ENCODE peak calls at places on chromosomes 4 and X, in eight cellular contexts. W is mucosa of descending colon, K is colonic mucosa, P is heart right ventricle, D is heart left ventricle, V is pancreas, F is stomach, B is upper lobe of left lung. T is an unnamed sample. For H3K4me1 and H3K36me3, the result is how much of the 10 kb centered on the place peaks cover.

GRCh38 chrX:101395789-101396188 is 5.0 kb downstream of the RPL36A start:
- DNase-seq in W (no peak), K (no peak), P (no peak), D (no peak), V (no peak), F (no peak), B (no peak), T (no peak)

GRCh38 chrX:119790977-119791436 is 423 bp downstream of the RPL39 start:
- DNase-seq in W (peak), K (peak), P (peak), D (peak), V (peak), F (no peak), B (peak), T (peak)

GRCh38 chr4:185210102-185210981 is 944 bp downstream of the SNX25 start:
- DNase-seq in W (peak), K (peak), P (peak), D (peak), V (peak), F (peak), B (peak), T (peak)

GRCh38 chrX:65596270-65596669 is 61.7 kb upstream of the LAS1L start:
- DNase-seq in W (peak), K (no peak), P (no peak), D (no peak), V (no peak), F (no peak), B (no peak), T (peak)

GRCh38 chrX:120769576-120770341 is 105.9 kb downstream of the CT47B1 start:
- DNase-seq in W (no peak), K (no peak), P (no peak), D (no peak), V (no peak), F (no peak), B (no peak), T (no peak)

GRCh38 chr4:48635310-48635709 is 144.8 kb downstream of the FRYL start:
- DNase-seq in W (no peak), K (no peak), P (no peak), D (no peak), V (no peak), F (no peak), B (no peak), T (no peak)

GRCh38 chr4:145843651-145844050 is 95.0 kb downstream of the ZNF827 start:
- DNase-seq in W (no peak), K (no peak), P (no peak), D (no peak), V (no peak), F (no peak), B (no peak), T (no peak)

GRCh38 chr4:186472948-186473347 is 82.4 kb downstream of the MTNR1A start:
- DNase-seq in W (no peak), K (no peak), P (no peak), D (no peak), V (no peak), F (no peak), B (no peak), T (no peak)

GRCh38 chr4:5722328-5722727 is 11.3 kb downstream of the EVC start:
- DNase-seq in W (no peak), K (no peak), P (no peak), D (no peak), V (no peak), F (no peak), B (no peak), T (no peak)

GRCh38 chrX:20519077-20519617 is 252.4 kb upstream of the RPS6KA3 start:
- DNase-seq in W (no peak), K (no peak), P (no peak), D (no peak), V (no peak), F (no peak), B (no peak), T (no peak)

GRCh38 chr4:98474408-98474844 is 184.0 kb downstream of the TSPAN5 start:
- DNase-seq in W (no peak), K (no peak), P (no peak), D (no peak), V (no peak), F (no peak), B (no peak), T (no peak)

GRCh38 chr4:139663561-139664138 is 2.0 kb upstream of the MGST2 start:
- DNase-seq in W (no peak), K (no peak), P (no peak), D (no peak), V (no peak), F (no peak), B (no peak), T (no peak)

GRCh38 chr4:6909970-6910339 is 329 bp downstream of the TBC1D14 start:
- DNase-seq in W (no peak), K (peak), P (peak), D (no peak), V (no peak), F (no peak), B (peak), T (no peak)

GRCh38 chrX:105564536-105564935 is 257.8 kb upstream of the NRK start:
- DNase-seq in W (no peak), K (no peak), P (no peak), D (no peak), V (no peak), F (no peak), B (no peak), T (no peak)

GRCh38 chr4:176939445-176939844 is 146.7 kb upstream of the VEGFC start:
- DNase-seq in W (no peak), K (no peak), P (no peak), D (no peak), V (no peak), F (no peak), B (no peak), T (no peak)

GRCh38 chr4:8876982-8877779 is 5.5 kb upstream of the HMX1 start:
- DNase-seq in W (no peak), K (no peak), P (no peak), D (no peak), V (no peak), F (no peak), B (no peak), T (no peak)

GRCh38 chr4:151604238-151604637 is 156.6 kb downstream of the GATB start:
- DNase-seq in W (no peak), K (no peak), P (no peak), D (no peak), V (no peak), F (no peak), B (no peak), T (no peak)

GRCh38 chr4:76305971-76306881 is at the start of gene STBD1:
- DNase-seq in W (peak), K (peak), P (peak), D (peak), V (peak), F (peak), B (peak), T (peak)

GRCh38 chrX:101078716-101079115 is at the start of gene TMEM35A:
- DNase-seq in W (peak), K (peak), P (no peak), D (no peak), V (no peak), F (no peak), B (no peak), T (no peak)

GRCh38 chr4:24855741-24856140 is 57.1 kb downstream of the CCDC149 start:
- DNase-seq in W (no peak), K (no peak), P (no peak), D (no peak), V (no peak), F (no peak), B (no peak), T (no peak)

GRCh38 chr4:30802622-30803323 is 82.6 kb downstream of the PCDH7 start:
- DNase-seq in W (no peak), K (no peak), P (no peak), D (no peak), V (no peak), F (no peak), B (no peak), T (no peak)

GRCh38 chr4:79852305-79852730 is 220.7 kb downstream of the ANTXR2 start:
- DNase-seq in W (peak), K (peak), P (peak), D (peak), V (no peak), F (no peak), B (no peak), T (peak)

GRCh38 chr4:84573738-84574720 is 8.9 kb upstream of the CDS1 start:
- DNase-seq in W (no peak), K (no peak), P (no peak), D (no peak), V (no peak), F (no peak), B (no peak), T (no peak)

GRCh38 chrX:101347859-101348451 is 587 bp downstream of the TIMM8A start:
- DNase-seq in W (peak), K (no peak), P (no peak), D (no peak), V (no peak), F (no peak), B (no peak), T (no peak)

GRCh38 chr4:53000560-53000959 is 138.4 kb downstream of the RASL11B start:
- DNase-seq in W (no peak), K (no peak), P (no peak), D (no peak), V (no peak), F (no peak), B (no peak), T (no peak)

GRCh38 chr4:8324640-8325239 is 55.2 kb downstream of the HTRA3 start:
- DNase-seq in W (no peak), K (no peak), P (no peak), D (peak), V (no peak), F (peak), B (no peak), T (no peak)

GRCh38 chr4:182752158-182752910 is 164.9 kb downstream of the DCTD start:
- DNase-seq in W (no peak), K (no peak), P (no peak), D (no peak), V (no peak), F (no peak), B (no peak), T (no peak)

GRCh38 chr4:2961411-2962098 is 1.7 kb downstream of the NOP14 start:
- DNase-seq in W (no peak), K (peak), P (no peak), D (no peak), V (no peak), F (no peak), B (peak), T (no peak)

GRCh38 chr4:77145806-77146425 is 11.1 kb upstream of the CCNG2 start:
- DNase-seq in W (no peak), K (no peak), P (no peak), D (no peak), V (no peak), F (no peak), B (no peak), T (no peak)

GRCh38 chr4:34733185-34733916 is 1511.0 kb downstream of the ARAP2 start:
- DNase-seq in W (no peak), K (no peak), P (no peak), D (no peak), V (no peak), F (no peak), B (no peak), T (no peak)

GRCh38 chr4:48668254-48669017 is 111.6 kb downstream of the FRYL start:
- DNase-seq in W (peak), K (peak), P (no peak), D (no peak), V (no peak), F (no peak), B (no peak), T (no peak)

GRCh38 chr4:170580651-170581050 is 490.9 kb upstream of the AADAT start:
- DNase-seq in W (no peak), K (no peak), P (no peak), D (no peak), V (no peak), F (no peak), B (no peak), T (no peak)
- TF ChIP-seq CTCF in W (no peak), K (no peak), P (no peak), D (no peak), V (no peak), F (no peak), B (no peak), T (no peak)

GRCh38 chr4:158776106-158776505 is 7.3 kb downstream of the FNIP2 start:
- DNase-seq in W (no peak), K (no peak), P (no peak), D (no peak), V (no peak), F (no peak), B (no peak), T (no peak)
- H3K4me1 ChIP-seq in W (half or more), K (under half), P (under half), D (under half), V (half or more), F (half or more), B (under half), T (under half)

GRCh38 chrX:72159769-72160168 is 21.8 kb upstream of the PIN4 start:
- DNase-seq in W (no peak), K (no peak), P (no peak), D (no peak), V (no peak), F (no peak), B (no peak), T (no peak)

GRCh38 chrX:72158773-72159172 is 22.8 kb upstream of the PIN4 start:
- DNase-seq in W (no peak), K (no peak), P (no peak), D (no peak), V (no peak), F (no peak), B (no peak), T (no peak)
- H3K36me3 ChIP-seq in W (under half), K (under half), P (under half), D (under half), V (under half), F (under half), B (under half), T (under half)

DNA sequence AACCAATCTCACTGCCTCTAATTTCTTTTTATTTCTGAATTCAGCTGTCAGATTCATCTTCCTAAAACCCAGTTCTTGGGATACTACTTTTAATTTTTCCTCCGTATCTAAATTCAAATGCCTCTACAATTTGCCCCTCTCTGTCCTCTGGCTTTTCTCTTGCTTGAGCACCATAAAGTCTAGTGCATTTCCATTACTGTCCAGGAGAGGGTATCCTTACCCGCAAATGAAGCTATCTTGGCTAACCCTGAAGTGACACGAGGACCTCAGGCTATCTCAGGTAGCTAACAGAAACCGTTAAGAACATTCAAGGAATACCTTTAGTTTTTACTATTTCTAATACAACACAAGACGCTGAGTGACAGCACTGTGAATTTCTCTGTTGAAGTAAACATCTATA is 49.4 kb upstream of the PRR32 start:
- DNase-seq in W (no peak), K (no peak), P (no peak), D (no peak), V (no peak), F (no peak), B (no peak), T (no peak)
- TF ChIP-seq CTCF in W (no peak), K (peak), P (peak), D (peak), V (peak), F (peak), B (peak), T (peak)

GRCh38 chr4:45370370-45370769 is 644.0 kb upstream of the GNPDA2 start:
- DNase-seq in W (no peak), K (no peak), P (no peak), D (no peak), V (no peak), F (no peak), B (no peak), T (no peak)
- H3K4me1 ChIP-seq in W (under half), K (under half), P (under half), D (under half), V (under half), F (under half), B (under half), T (under half)

GRCh38 chr4:4681651-4682050 is 139.8 kb upstream of the STX18 start:
- DNase-seq in W (no peak), K (no peak), P (no peak), D (no peak), V (no peak), F (no peak), B (no peak), T (no peak)
- H3K36me3 ChIP-seq in W (under half), K (under half), P (under half), D (under half), V (under half), F (under half), B (under half), T (under half)

GRCh38 chrX:110667706-110668105 is 127.9 kb downstream of the CHRDL1 start:
- DNase-seq in W (no peak), K (no peak), P (no peak), D (no peak), V (no peak), F (no peak), B (no peak), T (no peak)
- TF ChIP-seq CTCF in W (no peak), K (no peak), P (no peak), D (no peak), V (no peak), F (no peak), B (no peak), T (no peak)

GRCh38 chr4:116001291-116001690 is 887.9 kb upstream of the NDST4 start:
- DNase-seq in W (no peak), K (no peak), P (no peak), D (no peak), V (no peak), F (no peak), B (no peak), T (no peak)

GRCh38 chr4:116005806-116006088 is 892.3 kb upstream of the NDST4 start:
- DNase-seq in W (no peak), K (no peak), P (no peak), D (no peak), V (no peak), F (no peak), B (no peak), T (no peak)

DNA sequence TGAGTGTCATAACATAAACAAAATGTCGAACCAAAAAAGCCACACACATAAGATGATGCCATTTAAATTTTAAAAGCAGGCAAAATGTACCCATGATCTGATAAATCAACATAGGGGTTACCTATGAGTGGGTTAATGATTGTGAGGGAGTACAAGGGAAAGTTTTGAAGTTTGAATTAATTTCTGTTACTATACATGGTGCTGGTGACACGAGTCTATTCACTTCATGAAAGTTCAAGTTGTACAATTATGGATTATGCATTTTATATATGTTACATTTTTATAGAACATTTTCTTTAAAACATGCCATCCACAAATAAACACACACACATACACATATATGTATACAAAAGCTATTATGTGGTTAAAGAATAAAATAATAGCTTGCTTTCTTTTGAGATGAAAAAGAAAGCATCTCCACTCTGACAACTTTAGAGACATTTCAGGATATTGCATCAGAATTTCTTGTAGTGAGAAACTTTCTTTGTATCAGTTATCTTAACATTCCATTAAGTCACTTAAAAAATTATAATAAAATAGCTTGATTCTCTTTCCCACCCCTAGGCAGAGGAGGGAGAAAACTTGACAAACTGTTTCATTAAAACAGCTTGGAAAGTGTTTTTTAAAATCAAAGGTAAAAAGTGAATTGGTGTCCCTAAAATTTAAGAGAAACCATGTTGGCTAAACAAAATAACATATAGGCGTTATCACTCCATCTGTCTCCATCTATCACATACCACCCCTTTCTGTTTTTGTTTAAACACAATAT is 891.8 kb upstream of the NDST4 start:
- DNase-seq in W (no peak), K (no peak), P (no peak), D (no peak), V (no peak), F (no peak), B (no peak), T (no peak)
- H3K4me1 ChIP-seq in W (under half), K (under half), P (under half), D (under half), V (under half), F (under half), B (under half), T (under half)

GRCh38 chr4:1223841-1224809 is 24.8 kb downstream of the CTBP1 start:
- DNase-seq in W (no peak), K (no peak), P (no peak), D (no peak), V (no peak), F (no peak), B (peak), T (no peak)

GRCh38 chr4:1225272-1226166 is 23.4 kb downstream of the CTBP1 start:
- DNase-seq in W (no peak), K (no peak), P (no peak), D (no peak), V (no peak), F (no peak), B (peak), T (no peak)

GRCh38 chr4:1226598-1226997 is 22.3 kb downstream of the CTBP1 start:
- DNase-seq in W (no peak), K (no peak), P (no peak), D (no peak), V (no peak), F (no peak), B (peak), T (no peak)

GRCh38 chr4:1227817-1228216 is 21.1 kb downstream of the CTBP1 start:
- DNase-seq in W (no peak), K (no peak), P (no peak), D (no peak), V (no peak), F (no peak), B (peak), T (no peak)

GRCh38 chr4:1226167-1226514 is 22.8 kb downstream of the CTBP1 start:
- DNase-seq in W (no peak), K (no peak), P (peak), D (peak), V (no peak), F (no peak), B (peak), T (no peak)
- H3K36me3 ChIP-seq in W (under half), K (under half), P (half or more), D (half or more), V (under half), F (half or more), B (under half), T (half or more)

GRCh38 chr4:118993329-118993728 is 104.7 kb downstream of the SYNPO2 start:
- DNase-seq in W (no peak), K (no peak), P (no peak), D (no peak), V (no peak), F (no peak), B (no peak), T (no peak)
- TF ChIP-seq CTCF in W (no peak), K (no peak), P (no peak), D (no peak), V (no peak), F (no peak), B (no peak), T (no peak)

T was measured in tibial artery.